ENCODE peak calls at places on chromosomes 2 and 18, in ten cellular contexts. S is HL-60; B is prostate gland; E is spleen; J is hepatocyte; V is keratinocyte; X is adipocyte; Z is effector memory CD4-positive, alpha-beta T cell; P is IMR-90; G is GM12865. F is an unnamed sample.
A peak's percentile ranks its signal among the peaks of the same experiment; 100 is the strongest.

GRCh38 chr2:37558622-37559021 is 112.8 kb downstream of the CDC42EP3 start:
- DNase-seq in Z (no peak), G (peak; percentile 85), J (no peak), S (peak; percentile 77), P (no peak), X (no peak), B (no peak), E (no peak), V (no peak), F (no peak)

GRCh38 chr2:23293063-23293462 is 91.9 kb upstream of the KLHL29 start:
- DNase-seq in P (no peak), S (no peak), B (peak; percentile 64), G (no peak), J (no peak), Z (no peak), X (no peak), V (no peak), E (no peak), F (no peak)

GRCh38 chr18:36321636-36322407 is 24.3 kb downstream of the FHOD3 start:
- DNase-seq in B (no peak), S (no peak), Z (no peak), J (no peak), G (no peak), E (no peak), V (no peak), P (peak; percentile 23), X (peak; percentile 56), F (peak; percentile 55)

GRCh38 chr2:214217599-214217998 is 193.3 kb upstream of the VWC2L start:
- DNase-seq in P (no peak), Z (no peak), G (no peak), X (no peak), V (no peak), J (no peak), E (no peak), B (no peak), S (no peak), F (no peak)

GRCh38 chr2:170813611-170814550 is 2.8 kb upstream of the GAD1 start:
- DNase-seq in P (peak; percentile 44), V (no peak), X (peak; percentile 73), Z (no peak), J (peak; percentile 86), S (no peak), B (no peak), E (no peak), G (peak; percentile 21), F (peak; percentile 50)

GRCh38 chr2:224042191-224042696 is 3.2 kb upstream of the SERPINE2 start:
- DNase-seq in G (no peak), V (no peak), S (no peak), P (peak; percentile 38), X (no peak), E (no peak), J (peak; percentile 24), Z (no peak), B (no peak), F (peak; percentile 25)

GRCh38 chr2:158413581-158413980 is 43.0 kb downstream of the CCDC148 start:
- DNase-seq in V (no peak), X (peak; percentile 58), Z (no peak), G (no peak), E (no peak), P (peak; percentile 14), S (no peak), B (no peak), J (no peak), F (no peak)

GRCh38 chr2:64404743-64405142 is 49.2 kb upstream of the LGALSL start:
- DNase-seq in G (no peak), S (no peak), E (no peak), Z (no peak), X (peak; percentile 12), P (no peak), V (no peak), J (peak; percentile 62), B (no peak), F (no peak)

GRCh38 chr2:95359035-95359434 is 43.5 kb upstream of the FAHD2A start:
- DNase-seq in E (no peak), J (no peak), V (no peak), X (peak; percentile 78), G (no peak), B (no peak), S (no peak), P (peak; percentile 73), Z (no peak), F (peak; percentile 76)

DNA sequence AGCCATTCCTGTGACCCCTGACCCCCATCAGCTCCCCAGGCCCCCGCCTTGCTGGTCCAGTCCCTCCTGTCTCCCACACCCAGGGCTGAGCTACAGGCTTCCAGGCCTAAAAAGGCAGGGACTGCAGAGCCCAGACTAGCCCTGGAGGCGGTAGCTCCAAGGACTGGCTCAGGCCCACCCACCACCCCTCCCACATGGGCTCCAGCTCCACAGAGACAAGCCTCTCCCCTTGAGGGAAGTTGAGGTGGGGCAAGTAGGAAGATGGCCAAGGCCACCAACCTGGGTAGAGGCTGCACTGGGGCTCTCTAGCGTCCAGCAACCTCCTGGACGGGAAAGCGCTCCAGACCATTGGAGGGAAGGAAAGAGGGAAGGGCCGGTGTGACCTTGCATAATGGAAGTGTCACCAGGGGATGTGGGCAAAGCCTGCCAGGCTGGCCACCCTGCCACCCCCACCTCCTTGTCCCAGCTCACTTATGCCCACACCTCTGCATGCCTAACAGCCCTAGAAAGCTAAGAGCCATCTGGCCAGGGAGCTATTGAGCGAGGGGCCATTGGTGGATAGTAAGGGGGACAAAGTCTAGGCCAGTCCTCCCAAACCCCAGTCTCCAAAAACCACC is 63.1 kb downstream of the TNS1 start:
- DNase-seq in V (no peak), P (no peak), B (no peak), S (no peak), J (no peak), X (no peak), Z (no peak), G (no peak), E (peak; percentile 81), F (no peak)
- H3K4me3 ChIP-seq in V (no peak overlapping the region), P (no peak overlapping the region), B (peak overlapping the region; percentile 38), S (no peak overlapping the region), J (no peak overlapping the region), X (no peak overlapping the region), Z (no peak overlapping the region), G (no peak overlapping the region), E (peak overlapping the region; percentile 60), F (no peak overlapping the region)

DNA sequence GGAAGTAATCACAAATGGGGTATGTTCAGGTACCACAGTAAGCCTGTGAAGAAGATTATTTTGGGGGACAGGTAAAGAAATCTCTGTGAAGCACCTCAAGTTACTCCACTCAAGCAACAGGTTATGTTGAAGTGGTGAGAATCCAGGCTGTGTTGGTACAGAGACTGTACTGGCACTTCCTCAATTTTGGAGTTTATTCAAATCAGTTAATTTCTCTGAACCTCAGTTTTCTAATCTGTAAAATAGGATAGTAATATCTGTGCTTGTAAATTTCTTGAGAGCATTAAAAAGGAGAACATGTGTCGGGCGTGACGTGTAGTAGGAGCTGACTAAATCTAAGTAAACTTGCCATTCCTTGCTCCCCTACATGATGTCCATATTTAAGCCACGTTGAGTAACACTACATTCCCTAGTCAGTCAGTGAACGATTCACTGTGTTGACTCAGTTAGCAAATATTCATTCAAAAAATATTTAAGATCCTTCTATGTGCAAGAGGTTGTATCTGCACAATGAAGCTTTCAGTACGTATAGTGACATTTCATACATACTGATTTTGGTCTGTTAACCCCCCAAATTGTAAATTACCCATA is 504.2 kb downstream of the ZEB2 start:
- DNase-seq in Z (no peak), X (peak; percentile 90), E (no peak), B (no peak), S (no peak), J (no peak), V (peak; percentile 58), G (no peak), P (peak; percentile 98), F (peak; percentile 85)
- H3K4me3 ChIP-seq in Z (no peak overlapping the region), X (no peak overlapping the region), E (no peak overlapping the region), B (no peak overlapping the region), S (no peak overlapping the region), J (no peak overlapping the region), V (no peak overlapping the region), G (no peak overlapping the region), P (no peak overlapping the region), F (no peak overlapping the region)

GRCh38 chr2:176131617-176132396 is 2.3 kb downstream of the HOXD8 start:
- DNase-seq in V (no peak), G (no peak), Z (no peak), B (no peak), J (no peak), P (no peak), E (no peak), S (no peak), X (no peak), F (peak; percentile 11)

GRCh38 chr2:176129013-176129796 is at the start of gene HOXD8:
- DNase-seq in B (no peak), P (peak; percentile 9), S (no peak), G (no peak), Z (no peak), X (peak; percentile 34), V (no peak), E (peak; percentile 82), J (peak; percentile 71), F (peak; percentile 80)

GRCh38 chr2:176129825-176130152 is 284 bp downstream of the HOXD8 start:
- DNase-seq in S (no peak), Z (no peak), J (no peak), E (peak; percentile 77), V (no peak), G (no peak), B (no peak), X (no peak), P (no peak), F (no peak)

GRCh38 chr2:176130917-176131616 is 1.6 kb downstream of the HOXD8 start:
- DNase-seq in Z (no peak), B (no peak), E (no peak), S (no peak), P (no peak), X (no peak), G (no peak), V (no peak), J (no peak), F (no peak)

DNA sequence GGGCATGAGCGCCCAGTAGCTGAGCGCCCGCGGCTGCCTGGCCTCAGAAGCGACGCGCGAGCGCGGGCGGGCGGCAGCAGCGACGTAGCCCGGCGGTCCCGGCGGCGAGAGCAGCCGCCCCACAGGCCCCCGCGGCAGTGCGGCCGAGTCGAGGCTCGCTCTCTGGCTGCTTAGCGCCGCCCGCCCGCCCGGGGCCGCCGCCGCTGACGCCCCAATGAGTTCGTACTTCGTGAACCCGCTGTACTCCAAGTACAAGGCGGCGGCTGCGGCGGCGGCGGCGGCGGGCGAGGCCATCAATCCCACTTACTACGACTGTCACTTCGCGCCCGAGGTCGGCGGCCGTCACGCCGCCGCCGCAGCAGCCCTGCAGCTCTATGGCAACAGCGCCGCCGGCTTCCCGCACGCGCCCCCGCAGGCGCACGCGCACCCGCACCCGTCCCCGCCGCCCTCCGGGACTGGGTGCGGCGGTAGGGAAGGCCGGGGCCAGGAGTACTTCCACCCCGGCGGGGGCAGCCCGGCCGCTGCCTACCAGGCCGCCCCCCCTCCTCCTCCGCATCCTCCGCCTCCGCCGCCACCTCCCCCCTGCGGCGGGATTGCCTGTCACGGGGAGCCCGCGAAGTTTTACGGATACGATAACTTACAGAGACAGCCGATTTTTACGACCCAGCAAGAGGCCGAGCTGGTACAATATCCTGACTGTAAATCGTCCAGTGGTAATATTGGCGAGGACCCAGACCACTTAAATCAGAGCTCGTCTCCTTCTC is 830 bp downstream of the HOXD8 start:
- DNase-seq in G (no peak), J (peak; percentile 57), S (no peak), V (no peak), E (peak; percentile 84), X (peak; percentile 45), P (no peak), B (no peak), Z (no peak), F (peak; percentile 73)
- H3K4me3 ChIP-seq in G (no peak overlapping the region), J (peak overlapping the region; percentile 56), S (peak overlapping the region; percentile 14), V (no peak overlapping the region), E (peak overlapping the region; percentile 36), X (peak overlapping the region; percentile 91), P (peak overlapping the region; percentile 7), B (peak overlapping the region; percentile 39), Z (peak overlapping the region; percentile 32), F (peak overlapping the region; percentile 37)

GRCh38 chr2:146541896-146542295 is 1302.9 kb upstream of the ACVR2A start:
- DNase-seq in G (no peak), J (no peak), X (no peak), S (no peak), E (no peak), V (no peak), P (no peak), Z (no peak), B (no peak), F (no peak)
- H3K4me3 ChIP-seq in G (no peak overlapping the region), J (no peak overlapping the region), X (no peak overlapping the region), S (no peak overlapping the region), E (no peak overlapping the region), V (no peak overlapping the region), P (no peak overlapping the region), Z (no peak overlapping the region), B (no peak overlapping the region), F (no peak overlapping the region)